ENCODE peak calls at places on chromosome 13, in nine cellular contexts. L is CD8-positive, alpha-beta T cell; H is dorsolateral prefrontal cortex; W is psoas muscle; Q is RWPE2; N is BJ; T is IMR-90; O is stomach; Y is GM13977. D is an unnamed sample.

GRCh38 chr13:110063490-110063889 is 243.5 kb downstream of the COL4A1 start:
- DNase-seq in L (no peak), H (no peak), W (no peak), Q (no peak), N (no peak), T (no peak), O (no peak), Y (no peak), D (no peak)

GRCh38 chr13:19632915-19633339 is 532 bp upstream of the MPHOSPH8 start:
- DNase-seq in L (no peak), H (no peak), W (no peak), Q (no peak), N (no peak), T (no peak), O (no peak), Y (no peak), D (no peak)

GRCh38 chr13:75656590-75656989 is 20.5 kb downstream of the LMO7 start:
- DNase-seq in L (no peak), H (no peak), W (no peak), Q (no peak), N (no peak), T (peak), O (no peak), Y (no peak), D (no peak)

GRCh38 chr13:97179501-97179900 is 42.6 kb upstream of the MBNL2 start:
- DNase-seq in L (no peak), H (no peak), W (no peak), Q (no peak), N (no peak), T (no peak), O (no peak), Y (no peak), D (no peak)

GRCh38 chr13:76865109-76865508 is 21.1 kb downstream of the KCTD12 start:
- DNase-seq in L (no peak), H (no peak), W (no peak), Q (no peak), N (no peak), T (no peak), O (no peak), Y (no peak), D (no peak)

GRCh38 chr13:81676008-81676407 is 1335.1 kb upstream of the SPRY2 start:
- DNase-seq in L (no peak), H (no peak), W (no peak), Q (no peak), N (no peak), T (no peak), O (no peak), Y (no peak), D (no peak)

GRCh38 chr13:84641491-84641890 is 759.2 kb upstream of the SLITRK1 start:
- DNase-seq in L (no peak), H (no peak), W (no peak), Q (no peak), N (no peak), T (peak), O (no peak), Y (no peak), D (no peak)

GRCh38 chr13:113027095-113027494 is 58.1 kb downstream of the MCF2L start:
- DNase-seq in L (no peak), H (no peak), W (no peak), Q (no peak), N (no peak), T (no peak), O (no peak), Y (no peak), D (no peak)

GRCh38 chr13:80504453-80504852 is 163.5 kb upstream of the SPRY2 start:
- DNase-seq in L (no peak), H (no peak), W (no peak), Q (no peak), N (no peak), T (no peak), O (no peak), Y (no peak), D (no peak)

GRCh38 chr13:111046590-111047141 is 68.4 kb upstream of the ARHGEF7 start:
- DNase-seq in L (no peak), H (no peak), W (peak), Q (no peak), N (no peak), T (peak), O (no peak), Y (peak), D (peak)

GRCh38 chr13:51315658-51316057 is 23.8 kb upstream of the SERPINE3 start:
- DNase-seq in L (no peak), H (no peak), W (no peak), Q (no peak), N (no peak), T (no peak), O (no peak), Y (no peak), D (no peak)

DNA sequence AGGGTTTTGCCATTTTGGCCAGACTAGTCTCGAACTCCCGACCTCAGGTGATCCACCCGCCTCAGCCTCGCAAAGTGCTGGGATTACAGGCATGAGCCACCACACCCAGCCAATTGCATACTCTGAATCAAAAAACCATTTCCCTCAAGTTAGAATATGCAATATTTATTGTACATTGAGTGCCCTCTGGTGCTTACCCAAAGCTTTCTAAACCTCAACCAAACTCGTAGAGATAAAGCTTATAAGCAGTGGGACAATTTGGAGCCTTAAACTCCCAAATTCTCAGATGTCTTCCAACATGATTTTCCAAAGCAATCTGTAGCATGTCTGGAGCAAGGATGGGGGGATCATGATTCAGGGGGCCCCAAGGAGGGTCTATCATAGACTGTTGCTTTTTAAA is 22.4 kb downstream of the RFXAP start:
- DNase-seq in L (no peak), H (no peak), W (no peak), Q (no peak), N (no peak), T (no peak), O (no peak), Y (no peak), D (no peak)
- TF ChIP-seq CTCF in L (no peak), H (no peak), W (no peak), Q (no peak), N (no peak), T (peak), O (no peak), Y (no peak), D (no peak)

DNA sequence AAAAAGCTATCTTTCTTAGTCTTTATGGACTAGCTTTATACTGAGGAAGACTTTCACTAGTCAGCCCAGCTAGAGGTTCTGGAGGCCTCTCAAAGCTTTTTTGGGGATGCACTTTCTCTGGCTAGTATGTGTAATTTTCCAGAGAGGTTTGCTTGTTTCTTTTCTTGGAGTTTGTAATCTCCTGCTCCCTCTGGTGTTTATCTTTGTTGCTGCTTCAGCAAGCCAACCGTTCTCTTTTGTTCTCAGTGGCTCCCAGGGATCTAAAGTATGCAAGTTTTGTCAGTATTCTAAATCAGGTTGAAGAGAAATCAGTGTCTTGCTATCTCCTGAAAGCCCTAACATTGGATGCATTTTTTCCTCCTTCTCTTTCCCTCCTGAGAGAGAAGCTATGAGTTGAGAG is 121.1 kb upstream of the MYO16 start:
- DNase-seq in L (no peak), H (no peak), W (no peak), Q (no peak), N (no peak), T (peak), O (no peak), Y (peak), D (no peak)
- TF ChIP-seq CTCF in L (no peak), H (peak), W (peak), Q (peak), N (no peak), T (peak), O (no peak), Y (no peak), D (peak)

DNA sequence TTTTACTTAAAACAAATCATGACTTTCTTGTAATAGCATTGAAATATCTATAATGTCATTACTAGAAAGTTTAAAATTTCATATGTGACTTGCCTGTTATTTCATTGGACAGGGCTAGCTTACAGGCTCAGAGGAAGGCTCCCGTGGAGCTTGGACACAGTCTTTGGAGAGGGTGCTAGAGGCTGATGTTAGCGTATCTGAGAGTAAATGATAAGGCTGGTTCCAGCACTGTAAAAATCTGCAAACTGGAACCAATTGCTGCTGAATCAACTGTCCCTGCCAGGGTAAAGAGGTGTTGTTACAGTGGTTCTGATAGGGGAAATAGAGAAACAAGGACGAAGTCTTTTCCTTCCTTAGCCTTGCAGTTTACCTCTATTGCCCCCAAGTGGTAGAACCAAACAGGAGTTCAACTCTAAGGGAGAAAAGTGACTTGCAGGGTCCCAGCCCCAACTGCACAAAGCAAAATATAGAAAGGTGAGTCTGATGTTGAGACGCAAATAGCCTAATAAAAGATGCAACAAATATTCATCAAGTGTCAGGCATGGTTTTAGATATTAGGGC is 901.7 kb downstream of the DIAPH3 start:
- DNase-seq in L (no peak), H (no peak), W (no peak), Q (no peak), N (no peak), T (peak), O (no peak), Y (no peak), D (no peak)
- TF ChIP-seq CTCF in L (no peak), H (peak), W (peak), Q (peak), N (peak), T (peak), O (no peak), Y (no peak), D (no peak)

GRCh38 chr13:25174304-25174703 is 2.2 kb upstream of the AMER2 start:
- DNase-seq in L (no peak), H (no peak), W (no peak), Q (no peak), N (no peak), T (no peak), O (no peak), Y (no peak), D (no peak)
- TF ChIP-seq CTCF in L (no peak), H (no peak), W (no peak), Q (no peak), N (no peak), T (no peak), O (no peak), Y (no peak), D (no peak)

GRCh38 chr13:28059214-28059613 is 41.2 kb downstream of the FLT3 start:
- DNase-seq in L (peak), H (no peak), W (no peak), Q (no peak), N (no peak), T (peak), O (peak), Y (no peak), D (peak)
- TF ChIP-seq CTCF in L (peak), H (peak), W (peak), Q (peak), N (peak), T (peak), O (peak), Y (peak), D (peak)

GRCh38 chr13:25324100-25324499 is 22.7 kb downstream of the NUP58 start:
- DNase-seq in L (no peak), H (no peak), W (no peak), Q (no peak), N (no peak), T (peak), O (no peak), Y (no peak), D (no peak)

GRCh38 chr13:25330541-25330940 is 29.1 kb downstream of the NUP58 start:
- DNase-seq in L (no peak), H (no peak), W (no peak), Q (no peak), N (no peak), T (peak), O (no peak), Y (no peak), D (no peak)

DNA sequence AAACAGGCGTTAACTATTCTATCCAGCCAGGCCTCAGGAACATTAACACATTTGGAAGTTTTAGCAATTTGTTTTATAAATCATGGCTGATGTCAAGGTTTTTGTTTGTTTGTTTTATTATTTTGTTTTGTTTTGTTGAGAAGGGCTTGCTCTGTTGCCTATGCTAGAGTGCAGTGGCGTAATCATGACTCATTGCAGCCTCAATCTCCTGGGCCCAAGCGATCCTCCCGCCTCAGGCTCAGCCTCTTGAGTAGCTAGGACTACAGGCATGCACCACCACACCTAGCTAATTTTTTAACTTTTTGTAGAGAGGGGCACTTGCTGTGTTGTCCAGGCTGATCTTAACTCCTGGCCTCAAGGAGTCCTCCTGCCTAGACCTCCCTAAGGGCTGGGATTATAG is 28.3 kb downstream of the NUP58 start:
- DNase-seq in L (no peak), H (no peak), W (no peak), Q (no peak), N (no peak), T (peak), O (no peak), Y (no peak), D (no peak)
- TF ChIP-seq CTCF in L (no peak), H (no peak), W (no peak), Q (no peak), N (no peak), T (no peak), O (no peak), Y (no peak), D (no peak)

GRCh38 chr13:32639502-32640105 is 53.4 kb downstream of the PDS5B start:
- DNase-seq in L (peak), H (peak), W (peak), Q (no peak), N (no peak), T (peak), O (peak), Y (peak), D (peak)
- TF ChIP-seq CTCF in L (peak), H (peak), W (peak), Q (peak), N (peak), T (peak), O (peak), Y (peak), D (peak)